ENCODE peak calls at places on chromosome 5, in five cellular contexts. Y is endothelial cell of umbilical vein, U is right lobe of liver, R is ovary, Z is keratinocyte. M is an unnamed sample.
A peak's percentile ranks its signal among the peaks of the same experiment; 100 is the strongest.

GRCh38 chr5:34756781-34757624 is 82.0 kb upstream of the TTC23L start:
- DNase-seq in Y (no peak), U (peak; percentile 80), R (peak; percentile 18), Z (no peak), M (no peak)

GRCh38 chr5:4730279-4730678 is 409.9 kb upstream of the ADAMTS16 start:
- DNase-seq in Y (no peak), U (no peak), R (no peak), Z (no peak), M (no peak)

GRCh38 chr5:177299711-177300110 is 3.8 kb downstream of the RAB24 start:
- DNase-seq in Y (no peak), U (no peak), R (no peak), Z (no peak), M (no peak)

GRCh38 chr5:85049020-85049419 is 664.3 kb upstream of the EDIL3 start:
- DNase-seq in Y (peak; percentile 18), U (no peak), R (no peak), Z (no peak), M (no peak)

GRCh38 chr5:17154211-17154996 is 63.0 kb upstream of the BASP1 start:
- DNase-seq in Y (peak; percentile 72), U (no peak), R (no peak), Z (peak; percentile 52), M (peak; percentile 80)

GRCh38 chr5:39164016-39164415 is 55.3 kb downstream of the FYB1 start:
- DNase-seq in Y (no peak), U (no peak), R (no peak), Z (no peak), M (no peak)

GRCh38 chr5:44454002-44454401 is 64.8 kb upstream of the FGF10 start:
- DNase-seq in Y (no peak), U (no peak), R (no peak), Z (no peak), M (no peak)

GRCh38 chr5:139394123-139394653 is 716 bp downstream of the PROB1 start:
- DNase-seq in Y (peak; percentile 34), U (no peak), R (no peak), Z (no peak), M (no peak)

GRCh38 chr5:55226934-55227737 is at the start of gene MCIDAS:
- DNase-seq in Y (peak; percentile 56), U (no peak), R (peak; percentile 28), Z (no peak), M (no peak)

GRCh38 chr5:78587775-78588291 is 60.7 kb downstream of the LHFPL2 start:
- DNase-seq in Y (peak; percentile 17), U (no peak), R (no peak), Z (no peak), M (no peak)

GRCh38 chr5:126182901-126183695 is 240.1 kb upstream of the GRAMD2B start:
- DNase-seq in Y (no peak), U (no peak), R (no peak), Z (no peak), M (no peak)

DNA sequence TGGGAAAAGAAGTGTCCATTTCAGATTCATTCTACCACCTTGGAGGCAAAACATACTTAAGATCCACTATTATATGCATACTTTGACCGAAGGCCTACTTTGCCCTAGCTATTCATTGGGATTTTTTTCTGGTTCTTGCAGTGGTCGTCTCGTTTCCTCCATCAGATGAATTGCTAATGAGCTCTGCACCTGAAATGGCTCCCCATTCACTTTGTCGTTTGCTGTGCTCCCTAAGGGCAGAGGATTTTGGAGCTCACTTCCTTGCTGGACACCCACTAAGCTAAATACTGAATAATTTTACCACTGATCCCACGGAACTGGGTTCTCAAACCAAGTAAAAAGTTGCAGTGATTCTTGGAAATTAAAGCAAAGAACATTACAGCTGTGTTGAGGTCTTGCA is 1.9 kb downstream of the KDM3B start:
- DNase-seq in Y (no peak), U (no peak), R (no peak), Z (no peak), M (no peak)
- H3K27ac ChIP-seq in Y (no peak overlapping the region), U (peak overlapping the region; percentile 97), R (peak overlapping the region; percentile 95), Z (peak overlapping the region; percentile 77), M (peak overlapping the region; percentile 75)

GRCh38 chr5:172002840-172003512 is 3.5 kb downstream of the FBXW11 start:
- DNase-seq in Y (peak; percentile 11), U (no peak), R (no peak), Z (no peak), M (no peak)

GRCh38 chr5:172006378-172007152 is at the start of gene FBXW11:
- DNase-seq in Y (peak; percentile 95), U (peak; percentile 99), R (peak; percentile 96), Z (peak; percentile 83), M (peak; percentile 88)

GRCh38 chr5:172003750-172004149 is 2.7 kb downstream of the FBXW11 start:
- DNase-seq in Y (peak; percentile 6), U (no peak), R (no peak), Z (no peak), M (no peak)

GRCh38 chr5:172005708-172006377 is 595 bp downstream of the FBXW11 start:
- DNase-seq in Y (peak; percentile 46), U (peak; percentile 56), R (peak; percentile 34), Z (no peak), M (no peak)

DNA sequence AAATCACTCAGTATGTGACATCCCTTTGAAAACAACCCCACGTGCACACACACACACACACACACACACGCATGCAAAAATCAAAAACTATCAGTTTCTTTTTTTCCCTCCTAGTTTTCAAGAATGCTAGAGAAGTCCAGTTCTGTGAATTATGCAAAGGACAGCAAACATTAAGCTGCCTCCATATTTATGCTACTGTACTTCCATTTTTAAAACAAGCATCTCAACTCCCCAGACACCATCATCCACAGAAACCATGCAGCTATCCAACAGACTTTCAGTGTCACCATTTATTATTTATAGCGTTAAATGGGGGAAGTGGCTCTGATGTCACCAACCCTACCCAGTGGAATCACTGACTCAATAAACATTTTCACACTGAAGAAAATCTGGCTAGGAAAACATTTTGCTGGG is 1.6 kb downstream of the FBXW11 start:
- DNase-seq in Y (peak; percentile 50), U (no peak), R (no peak), Z (no peak), M (no peak)
- H3K27ac ChIP-seq in Y (peak overlapping the region; percentile 78), U (peak overlapping the region; percentile 96), R (no peak overlapping the region), Z (peak overlapping the region; percentile 96), M (peak overlapping the region; percentile 90)

DNA sequence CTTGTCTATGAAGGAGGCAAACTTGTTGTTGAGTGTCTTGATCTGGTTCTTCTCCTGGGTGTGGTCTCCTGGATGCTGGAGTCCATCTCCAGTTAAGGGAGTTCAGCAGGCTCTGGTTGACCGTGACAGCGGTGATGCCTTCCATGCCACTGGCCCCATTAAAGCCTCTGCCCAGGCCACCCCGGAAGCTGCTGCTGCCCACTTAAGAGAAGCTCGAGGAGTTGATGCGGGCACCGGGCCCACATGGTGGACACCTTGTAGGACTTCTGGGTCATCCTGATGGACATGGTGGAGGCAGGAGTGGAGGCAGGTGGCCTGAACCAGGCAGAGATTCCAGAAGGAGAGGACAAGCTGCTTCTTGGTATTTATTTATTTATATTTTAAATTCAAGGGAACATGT is 44.7 kb upstream of the DEPDC1B start:
- DNase-seq in Y (no peak), U (no peak), R (no peak), Z (no peak), M (no peak)
- H3K27ac ChIP-seq in Y (no peak overlapping the region), U (no peak overlapping the region), R (no peak overlapping the region), Z (no peak overlapping the region), M (no peak overlapping the region)

DNA sequence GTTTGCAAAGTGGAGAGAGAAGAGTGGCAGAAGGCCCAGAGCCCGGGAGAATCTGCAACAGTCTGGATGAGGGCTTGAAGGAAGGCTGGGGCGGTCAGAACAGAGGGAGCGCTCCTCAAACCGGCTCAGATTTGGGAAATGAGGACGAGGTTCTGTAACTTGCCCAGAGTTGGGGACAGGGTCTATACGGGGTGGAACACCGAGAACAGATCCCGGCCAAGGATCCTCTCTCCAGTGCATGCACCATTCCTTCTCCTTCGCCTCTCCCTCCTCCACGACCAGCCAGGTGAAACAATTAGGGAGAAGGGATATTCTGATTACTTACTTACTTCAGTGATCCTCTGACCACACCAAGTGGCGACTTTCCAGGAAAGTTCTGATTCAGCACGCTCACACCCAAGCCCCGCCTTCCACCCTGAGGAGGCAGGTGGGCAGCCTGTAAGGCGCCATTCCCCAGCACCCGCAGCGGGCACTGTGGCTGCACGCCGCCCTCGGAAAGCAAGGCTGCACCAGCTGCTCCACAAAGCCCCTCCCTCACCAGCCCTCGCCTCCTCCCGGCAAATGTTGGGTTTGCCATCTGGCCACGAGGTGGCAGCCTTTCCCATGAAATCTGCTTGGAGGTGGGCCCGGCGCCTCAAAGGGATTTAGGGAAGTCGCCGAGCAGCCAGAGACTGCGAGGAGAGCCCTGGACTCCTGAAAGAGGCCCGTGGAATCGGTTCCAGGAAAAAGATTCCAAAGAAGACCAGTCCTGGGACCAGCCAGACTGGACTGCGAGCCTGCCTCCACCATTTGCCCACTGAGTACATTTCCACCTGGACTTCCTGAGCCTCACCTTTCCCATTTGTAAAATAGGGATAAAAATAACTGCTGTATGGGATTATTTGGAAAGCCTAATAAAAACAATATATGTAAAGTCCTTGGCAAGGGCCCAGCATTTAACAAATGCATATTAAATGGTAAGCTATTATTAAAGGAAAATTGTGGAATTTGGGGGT is 22.2 kb upstream of the WWC1 start:
- DNase-seq in Y (peak; percentile 87), U (peak; percentile 83), R (peak; percentile 70), Z (peak; percentile 45), M (peak; percentile 60)
- H3K27ac ChIP-seq in Y (no peak overlapping the region), U (no peak overlapping the region), R (no peak overlapping the region), Z (no peak overlapping the region), M (no peak overlapping the region)

M was measured in epithelial cell of prostate.